ENCODE peak calls at places on chromosome 15, in seven cellular contexts. H, D, E, R, K, G and S are unnamed samples.

GRCh38 chr15:31248263-31248662 is 78.4 kb upstream of the KLF13 start:
- DNase-seq in H (no peak), D (no peak), E (no peak), R (no peak), K (no peak), G (no peak), S (no peak)

GRCh38 chr15:49468440-49468839 is 45.4 kb downstream of the FGF7 start:
- DNase-seq in H (no peak), D (no peak), E (no peak), R (no peak), K (no peak), G (no peak), S (no peak)

GRCh38 chr15:52003710-52004109 is 15.3 kb upstream of the MAPK6 start:
- DNase-seq in H (no peak), D (no peak), E (no peak), R (no peak), K (no peak), G (no peak), S (no peak)

GRCh38 chr15:63018639-63019038 is 23.9 kb upstream of the TPM1 start:
- DNase-seq in H (no peak), D (no peak), E (no peak), R (no peak), K (no peak), G (no peak), S (no peak)

GRCh38 chr15:31471731-31472430 is 145.2 kb downstream of the KLF13 start:
- DNase-seq in H (no peak), D (no peak), E (no peak), R (no peak), K (no peak), G (peak; percentile 65), S (no peak)

GRCh38 chr15:31489281-31489680 is 162.6 kb downstream of the KLF13 start:
- DNase-seq in H (no peak), D (no peak), E (no peak), R (no peak), K (no peak), G (peak; percentile 54), S (no peak)

GRCh38 chr15:66883322-66883911 is 181.4 kb downstream of the SMAD6 start:
- DNase-seq in H (no peak), D (no peak), E (no peak), R (peak; percentile 22), K (peak; percentile 68), G (peak; percentile 98), S (no peak)

GRCh38 chr15:33330931-33331330 is 20.2 kb downstream of the RYR3 start:
- DNase-seq in H (no peak), D (no peak), E (no peak), R (no peak), K (no peak), G (no peak), S (no peak)

GRCh38 chr15:37105795-37106333 is 5.5 kb upstream of the MEIS2 start:
- DNase-seq in H (no peak), D (no peak), E (no peak), R (no peak), K (no peak), G (no peak), S (no peak)

GRCh38 chr15:43376017-43376705 is 5.3 kb downstream of the TUBGCP4 start:
- DNase-seq in H (no peak), D (no peak), E (no peak), R (no peak), K (no peak), G (no peak), S (no peak)

GRCh38 chr15:98075441-98075840 is 114.9 kb downstream of the ARRDC4 start:
- DNase-seq in H (no peak), D (no peak), E (no peak), R (no peak), K (no peak), G (no peak), S (no peak)

GRCh38 chr15:56491110-56491722 is 26.3 kb upstream of the MNS1 start:
- DNase-seq in H (peak; percentile 33), D (peak; percentile 6), E (no peak), R (peak; percentile 48), K (peak; percentile 65), G (no peak), S (no peak)

GRCh38 chr15:39300451-39301153 is 280.3 kb upstream of the THBS1 start:
- DNase-seq in H (no peak), D (no peak), E (no peak), R (no peak), K (no peak), G (no peak), S (no peak)

GRCh38 chr15:78093242-78094020 is 1.1 kb downstream of the SH2D7 start:
- DNase-seq in H (no peak), D (no peak), E (no peak), R (no peak), K (no peak), G (no peak), S (no peak)

GRCh38 chr15:63276342-63277043 is 912 bp upstream of the APH1B start:
- DNase-seq in H (no peak), D (no peak), E (no peak), R (no peak), K (no peak), G (no peak), S (no peak)

GRCh38 chr15:86650084-86650483 is 570.4 kb downstream of the AGBL1 start:
- DNase-seq in H (peak; percentile 8), D (no peak), E (no peak), R (no peak), K (no peak), G (no peak), S (no peak)